ENCODE peak calls at places on chromosomes 4 and X, in five cellular contexts. S is H1, J is HepG2, B is K562, F is GM12878. K is an unnamed sample.

GRCh38 chr4:102761478-102761790 is 666 bp upstream of the MANBA start:
- DNase-seq in S (no peak), J (peak; percentile 17), B (no peak), F (no peak), K (no peak)

GRCh38 chrX:19739683-19740082 is 147.7 kb downstream of the SH3KBP1 start:
- DNase-seq in S (no peak), J (peak; percentile 20), B (peak; percentile 60), F (no peak), K (peak; percentile 32)

GRCh38 chrX:39813631-39814246 is 284.0 kb downstream of the BCOR start:
- DNase-seq in S (no peak), J (no peak), B (no peak), F (no peak), K (no peak)

GRCh38 chr4:10079951-10080873 is 36.4 kb downstream of the WDR1 start:
- DNase-seq in S (no peak), J (no peak), B (peak; percentile 14), F (no peak), K (no peak)

GRCh38 chr4:6844986-6845385 is 62.5 kb downstream of the KIAA0232 start:
- DNase-seq in S (no peak), J (no peak), B (peak; percentile 51), F (no peak), K (no peak)

GRCh38 chr4:8502836-8503585 is 62.4 kb downstream of the TRMT44 start:
- DNase-seq in S (no peak), J (peak; percentile 18), B (no peak), F (no peak), K (no peak)

GRCh38 chr4:54440394-54441223 is 211.5 kb downstream of the PDGFRA start:
- DNase-seq in S (no peak), J (no peak), B (peak; percentile 45), F (no peak), K (peak; percentile 29)

GRCh38 chrX:1421433-1422134 is 29.7 kb upstream of the SLC25A6 start:
- DNase-seq in S (no peak), J (no peak), B (no peak), F (no peak), K (no peak)

GRCh38 chr4:8703857-8704495 is 111.4 kb downstream of the CPZ start:
- DNase-seq in S (no peak), J (no peak), B (no peak), F (no peak), K (no peak)

GRCh38 chr4:109462297-109462696 is 28.7 kb downstream of the SEC24B start:
- DNase-seq in S (no peak), J (no peak), B (no peak), F (no peak), K (no peak)

GRCh38 chr4:175282407-175282806 is 364.2 kb downstream of the ADAM29 start:
- DNase-seq in S (no peak), J (no peak), B (no peak), F (no peak), K (no peak)

GRCh38 chrX:15790766-15791380 is 589 bp downstream of the ZRSR2 start:
- DNase-seq in S (no peak), J (no peak), B (no peak), F (peak; percentile 13), K (no peak)

GRCh38 chr4:158159054-158159717 is 13.6 kb downstream of the GASK1B start:
- DNase-seq in S (no peak), J (no peak), B (no peak), F (no peak), K (no peak)

GRCh38 chrX:140799216-140799615 is 89.7 kb downstream of the LINC00632 start:
- DNase-seq in S (no peak), J (no peak), B (no peak), F (no peak), K (no peak)

GRCh38 chr4:156053174-156053573 is 99.5 kb upstream of the CTSO start:
- DNase-seq in S (no peak), J (no peak), B (no peak), F (no peak), K (no peak)

GRCh38 chr4:154618708-154619315 is 6.4 kb upstream of the FGG start:
- DNase-seq in S (peak; percentile 27), J (peak; percentile 80), B (no peak), F (peak; percentile 21), K (peak; percentile 51)

GRCh38 chrX:42825201-42825600 is 47.2 kb upstream of the PPP1R2C start:
- DNase-seq in S (no peak), J (peak; percentile 5), B (no peak), F (no peak), K (no peak)

GRCh38 chrX:124502599-124502998 is 156.2 kb downstream of the SH2D1A start:
- DNase-seq in S (no peak), J (no peak), B (no peak), F (no peak), K (no peak)

GRCh38 chr4:40562681-40563080 is 67.0 kb downstream of the RBM47 start:
- DNase-seq in S (no peak), J (no peak), B (no peak), F (no peak), K (no peak)

GRCh38 chr4:28774344-28774743 is 1913.7 kb downstream of the STIM2 start:
- DNase-seq in S (no peak), J (no peak), B (no peak), F (no peak), K (no peak)

GRCh38 chrX:140764401-140764919 is 54.9 kb downstream of the LINC00632 start:
- DNase-seq in S (peak; percentile 25), J (no peak), B (peak; percentile 3), F (no peak), K (no peak)

GRCh38 chr4:40121515-40121914 is 64.9 kb downstream of the N4BP2 start:
- DNase-seq in S (no peak), J (no peak), B (no peak), F (peak; percentile 11), K (peak; percentile 12)

GRCh38 chr4:143336828-143337599 is at the start of gene GAB1:
- DNase-seq in S (no peak), J (peak; percentile 71), B (peak; percentile 61), F (no peak), K (no peak)

GRCh38 chr4:55920571-55920970 is 28.2 kb upstream of the CEP135 start:
- DNase-seq in S (no peak), J (no peak), B (no peak), F (no peak), K (no peak)

GRCh38 chrX:9055354-9055753 is 21.4 kb upstream of the FAM9B start:
- DNase-seq in S (no peak), J (no peak), B (no peak), F (no peak), K (no peak)

GRCh38 chrX:119698835-119699234 is 5.9 kb upstream of the SEPTIN6 start:
- DNase-seq in S (no peak), J (peak; percentile 41), B (peak; percentile 27), F (no peak), K (peak; percentile 47)

GRCh38 chr4:80017125-80017854 is 55.7 kb downstream of the ANTXR2 start:
- DNase-seq in S (no peak), J (no peak), B (no peak), F (no peak), K (no peak)

GRCh38 chr4:140711910-140712309 is 44.3 kb downstream of the TBC1D9 start:
- DNase-seq in S (no peak), J (peak; percentile 57), B (no peak), F (no peak), K (no peak)

GRCh38 chrX:2583194-2584162 is 82.7 kb upstream of the DHRSX start:
- DNase-seq in S (no peak), J (no peak), B (no peak), F (no peak), K (no peak)
- TF ChIP-seq EZH2 in S (peak; percentile 43), J (no peak), B (no peak), F (no peak), K (no peak)

DNA sequence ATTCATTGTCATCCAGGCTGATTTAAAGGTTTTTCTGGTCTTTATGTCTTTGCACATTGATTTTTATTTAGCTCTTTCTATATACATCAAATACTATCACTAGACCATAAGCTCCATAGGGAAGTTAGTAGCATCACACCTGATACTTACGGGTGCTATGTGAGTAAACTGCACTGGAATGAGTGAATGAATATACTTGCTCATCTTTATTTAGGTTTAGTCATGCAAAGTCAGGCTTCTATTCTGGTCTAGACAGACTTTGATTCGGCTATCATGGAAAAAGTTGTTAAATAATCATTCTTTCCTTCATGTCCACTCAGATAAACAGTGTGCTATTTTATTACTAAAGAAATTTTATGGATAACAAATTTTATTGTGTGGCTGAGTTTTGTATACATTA is 457.8 kb upstream of the PCDH7 start:
- DNase-seq in S (no peak), J (no peak), B (no peak), F (no peak), K (no peak)
- TF ChIP-seq SP1 in S (no peak), J (no peak), B (no peak), F (no peak), K (no peak)

DNA sequence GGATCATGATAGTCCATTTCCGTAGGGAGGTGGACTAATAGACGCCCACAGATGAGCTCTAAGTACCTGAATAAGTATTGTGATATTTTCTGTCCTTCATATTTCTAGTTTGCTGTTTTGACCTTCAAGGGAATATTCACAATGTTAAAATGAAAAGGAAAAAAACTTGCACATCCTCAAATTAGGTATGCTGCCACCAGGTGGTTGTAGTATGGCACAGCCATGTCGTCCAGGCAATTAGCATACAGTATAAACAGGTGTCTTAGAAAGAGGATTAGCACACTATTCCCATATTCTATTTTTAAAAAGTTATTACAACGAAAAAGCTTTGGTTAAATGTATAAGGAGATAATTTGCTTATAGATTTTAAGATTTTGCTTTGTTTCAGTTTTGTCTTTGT is 802.0 kb downstream of the RPA4 start:
- DNase-seq in S (no peak), J (peak; percentile 11), B (peak; percentile 11), F (no peak), K (peak; percentile 13)
- TF ChIP-seq CTCF in S (peak; percentile 19), J (peak; percentile 49), B (peak; percentile 32), F (peak; percentile 63), K (peak; percentile 61)

GRCh38 chrX:118437283-118437682 is 58.3 kb upstream of the DOCK11 start:
- DNase-seq in S (no peak), J (no peak), B (no peak), F (no peak), K (no peak)
- TF ChIP-seq EZH2 in S (no peak), J (no peak), B (no peak), F (no peak), K (no peak)

K was measured in HCT116.